ENCODE peak calls at places on chromosome 2, in nine cellular contexts. One of them, this sample, is unnamed.

GRCh38 chr2:198309673-198310280 is 505.4 kb downstream of the PLCL1 start:
- DNase-seq in mammary epithelial cell: peak
- DNase-seq in WERI-Rb-1: peak
- DNase-seq in suprapubic skin: no peak
- DNase-seq in SK-N-SH: peak
- DNase-seq in prostate gland: no peak
- DNase-seq in breast epithelium: peak
- DNase-seq in psoas muscle: no peak
- DNase-seq in heart right ventricle: peak
- DNase-seq in this sample: no peak

GRCh38 chr2:100257939-100258338 is 64.4 kb downstream of the LONRF2 start:
- DNase-seq in mammary epithelial cell: peak
- DNase-seq in WERI-Rb-1: no peak
- DNase-seq in suprapubic skin: no peak
- DNase-seq in SK-N-SH: no peak
- DNase-seq in prostate gland: no peak
- DNase-seq in breast epithelium: no peak
- DNase-seq in psoas muscle: no peak
- DNase-seq in heart right ventricle: no peak
- DNase-seq in this sample: no peak

GRCh38 chr2:144170172-144170571 is 349.7 kb downstream of the ZEB2 start:
- DNase-seq in mammary epithelial cell: no peak
- DNase-seq in WERI-Rb-1: no peak
- DNase-seq in suprapubic skin: no peak
- DNase-seq in SK-N-SH: no peak
- DNase-seq in prostate gland: no peak
- DNase-seq in breast epithelium: no peak
- DNase-seq in psoas muscle: no peak
- DNase-seq in heart right ventricle: no peak
- DNase-seq in this sample: no peak

GRCh38 chr2:54725343-54726099 is 2.1 kb downstream of the EML6 start:
- DNase-seq in mammary epithelial cell: no peak
- DNase-seq in WERI-Rb-1: no peak
- DNase-seq in suprapubic skin: no peak
- DNase-seq in SK-N-SH: peak
- DNase-seq in prostate gland: no peak
- DNase-seq in breast epithelium: no peak
- DNase-seq in psoas muscle: no peak
- DNase-seq in heart right ventricle: no peak
- DNase-seq in this sample: no peak

GRCh38 chr2:135121016-135121657 is 69.0 kb downstream of the RAB3GAP1 start:
- DNase-seq in mammary epithelial cell: no peak
- DNase-seq in WERI-Rb-1: no peak
- DNase-seq in suprapubic skin: no peak
- DNase-seq in SK-N-SH: no peak
- DNase-seq in prostate gland: no peak
- DNase-seq in breast epithelium: no peak
- DNase-seq in psoas muscle: no peak
- DNase-seq in heart right ventricle: no peak
- DNase-seq in this sample: no peak

GRCh38 chr2:216651370-216651881 is 18.2 kb downstream of the IGFBP2 start:
- DNase-seq in mammary epithelial cell: peak
- DNase-seq in WERI-Rb-1: no peak
- DNase-seq in suprapubic skin: no peak
- DNase-seq in SK-N-SH: no peak
- DNase-seq in prostate gland: no peak
- DNase-seq in breast epithelium: no peak
- DNase-seq in psoas muscle: no peak
- DNase-seq in heart right ventricle: no peak
- DNase-seq in this sample: no peak

GRCh38 chr2:160465406-160465805 is 28.2 kb downstream of the RBMS1 start:
- DNase-seq in mammary epithelial cell: no peak
- DNase-seq in WERI-Rb-1: no peak
- DNase-seq in suprapubic skin: no peak
- DNase-seq in SK-N-SH: no peak
- DNase-seq in prostate gland: no peak
- DNase-seq in breast epithelium: no peak
- DNase-seq in psoas muscle: no peak
- DNase-seq in heart right ventricle: no peak
- DNase-seq in this sample: no peak

GRCh38 chr2:217953531-217953932 is 49.3 kb downstream of the TNS1 start:
- DNase-seq in mammary epithelial cell: no peak
- DNase-seq in WERI-Rb-1: peak
- DNase-seq in suprapubic skin: peak
- DNase-seq in SK-N-SH: no peak
- DNase-seq in prostate gland: no peak
- DNase-seq in breast epithelium: peak
- DNase-seq in psoas muscle: no peak
- DNase-seq in heart right ventricle: no peak
- DNase-seq in this sample: peak

GRCh38 chr2:74199275-74199701 is 873 bp downstream of the MTHFD2 start:
- DNase-seq in mammary epithelial cell: no peak
- DNase-seq in WERI-Rb-1: no peak
- DNase-seq in suprapubic skin: no peak
- DNase-seq in SK-N-SH: no peak
- DNase-seq in prostate gland: no peak
- DNase-seq in breast epithelium: peak
- DNase-seq in psoas muscle: no peak
- DNase-seq in heart right ventricle: no peak
- DNase-seq in this sample: no peak

GRCh38 chr2:218329027-218329825 is 27.4 kb upstream of the CATIP start:
- DNase-seq in mammary epithelial cell: no peak
- DNase-seq in WERI-Rb-1: peak
- DNase-seq in suprapubic skin: no peak
- DNase-seq in SK-N-SH: no peak
- DNase-seq in prostate gland: no peak
- DNase-seq in breast epithelium: no peak
- DNase-seq in psoas muscle: no peak
- DNase-seq in heart right ventricle: no peak
- DNase-seq in this sample: no peak

GRCh38 chr2:27664622-27665363 is 1.1 kb downstream of the SLC4A1AP start:
- DNase-seq in mammary epithelial cell: no peak
- DNase-seq in WERI-Rb-1: no peak
- DNase-seq in suprapubic skin: no peak
- DNase-seq in SK-N-SH: no peak
- DNase-seq in prostate gland: no peak
- DNase-seq in breast epithelium: no peak
- DNase-seq in psoas muscle: no peak
- DNase-seq in heart right ventricle: no peak
- DNase-seq in this sample: no peak

GRCh38 chr2:27663463-27664244 is at the start of the genes SLC4A1AP and SUPT7L:
- DNase-seq in mammary epithelial cell: peak
- DNase-seq in WERI-Rb-1: peak
- DNase-seq in suprapubic skin: peak
- DNase-seq in SK-N-SH: peak
- DNase-seq in prostate gland: peak
- DNase-seq in breast epithelium: peak
- DNase-seq in psoas muscle: peak
- DNase-seq in heart right ventricle: peak
- DNase-seq in this sample: peak

GRCh38 chr2:27663160-27663462 is 303 bp downstream of the SUPT7L start:
- DNase-seq in mammary epithelial cell: no peak
- DNase-seq in WERI-Rb-1: no peak
- DNase-seq in suprapubic skin: no peak
- DNase-seq in SK-N-SH: no peak
- DNase-seq in prostate gland: no peak
- DNase-seq in breast epithelium: no peak
- DNase-seq in psoas muscle: no peak
- DNase-seq in heart right ventricle: no peak
- DNase-seq in this sample: no peak

GRCh38 chr2:27661371-27661770 is 2.0 kb downstream of the SUPT7L start:
- DNase-seq in mammary epithelial cell: no peak
- DNase-seq in WERI-Rb-1: no peak
- DNase-seq in suprapubic skin: no peak
- DNase-seq in SK-N-SH: no peak
- DNase-seq in prostate gland: no peak
- DNase-seq in breast epithelium: no peak
- DNase-seq in psoas muscle: no peak
- DNase-seq in heart right ventricle: no peak
- DNase-seq in this sample: no peak

GRCh38 chr2:27664245-27664574 is 521 bp downstream of the SLC4A1AP start:
- DNase-seq in mammary epithelial cell: no peak
- DNase-seq in WERI-Rb-1: no peak
- DNase-seq in suprapubic skin: no peak
- DNase-seq in SK-N-SH: no peak
- DNase-seq in prostate gland: no peak
- DNase-seq in breast epithelium: no peak
- DNase-seq in psoas muscle: no peak
- DNase-seq in heart right ventricle: no peak
- DNase-seq in this sample: no peak
- H3K27ac ChIP-seq in mammary epithelial cell: peak
- H3K27ac ChIP-seq in WERI-Rb-1: peak
- H3K27ac ChIP-seq in suprapubic skin: peak
- H3K27ac ChIP-seq in SK-N-SH: peak
- H3K27ac ChIP-seq in prostate gland: peak
- H3K27ac ChIP-seq in breast epithelium: peak
- H3K27ac ChIP-seq in psoas muscle: peak
- H3K27ac ChIP-seq in heart right ventricle: peak
- H3K27ac ChIP-seq in this sample: peak

GRCh38 chr2:191867507-191867847 is 20.6 kb upstream of the CAVIN2 start:
- DNase-seq in mammary epithelial cell: no peak
- DNase-seq in WERI-Rb-1: no peak
- DNase-seq in suprapubic skin: no peak
- DNase-seq in SK-N-SH: no peak
- DNase-seq in prostate gland: no peak
- DNase-seq in breast epithelium: peak
- DNase-seq in psoas muscle: no peak
- DNase-seq in heart right ventricle: no peak
- DNase-seq in this sample: no peak

GRCh38 chr2:191866675-191867506 is 20.0 kb upstream of the CAVIN2 start:
- DNase-seq in mammary epithelial cell: peak
- DNase-seq in WERI-Rb-1: no peak
- DNase-seq in suprapubic skin: no peak
- DNase-seq in SK-N-SH: no peak
- DNase-seq in prostate gland: peak
- DNase-seq in breast epithelium: no peak
- DNase-seq in psoas muscle: no peak
- DNase-seq in heart right ventricle: peak
- DNase-seq in this sample: no peak

GRCh38 chr2:191870744-191871143 is 23.9 kb upstream of the CAVIN2 start:
- DNase-seq in mammary epithelial cell: no peak
- DNase-seq in WERI-Rb-1: peak
- DNase-seq in suprapubic skin: no peak
- DNase-seq in SK-N-SH: no peak
- DNase-seq in prostate gland: no peak
- DNase-seq in breast epithelium: no peak
- DNase-seq in psoas muscle: no peak
- DNase-seq in heart right ventricle: no peak
- DNase-seq in this sample: no peak

GRCh38 chr2:191869781-191870180 is 22.9 kb upstream of the CAVIN2 start:
- DNase-seq in mammary epithelial cell: no peak
- DNase-seq in WERI-Rb-1: no peak
- DNase-seq in suprapubic skin: no peak
- DNase-seq in SK-N-SH: no peak
- DNase-seq in prostate gland: no peak
- DNase-seq in breast epithelium: no peak
- DNase-seq in psoas muscle: no peak
- DNase-seq in heart right ventricle: no peak
- DNase-seq in this sample: no peak

DNA sequence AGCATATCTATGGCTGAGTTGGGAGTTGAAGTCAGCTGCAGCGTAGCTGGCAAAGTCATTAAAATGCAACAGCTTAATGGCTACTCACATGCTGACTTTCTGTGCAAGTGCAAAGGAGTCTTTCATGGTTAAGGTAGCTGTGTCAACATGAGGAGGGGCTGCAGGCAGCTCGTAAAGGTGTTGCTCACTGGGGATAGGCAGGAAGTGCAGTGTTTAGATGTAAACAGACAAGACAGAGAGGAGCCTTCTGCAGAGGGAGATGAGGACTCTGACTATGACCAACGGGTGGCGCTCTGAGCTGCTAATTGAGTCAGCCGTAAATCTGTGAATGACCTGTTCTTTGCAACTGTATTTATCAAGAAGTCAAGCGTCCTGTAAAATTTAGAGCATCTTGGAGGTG is 22.3 kb upstream of the CAVIN2 start:
- DNase-seq in mammary epithelial cell: no peak
- DNase-seq in WERI-Rb-1: peak
- DNase-seq in suprapubic skin: no peak
- DNase-seq in SK-N-SH: no peak
- DNase-seq in prostate gland: no peak
- DNase-seq in breast epithelium: no peak
- DNase-seq in psoas muscle: no peak
- DNase-seq in heart right ventricle: no peak
- DNase-seq in this sample: no peak
- TF ChIP-seq CTCF in mammary epithelial cell: peak
- TF ChIP-seq CTCF in WERI-Rb-1: peak
- TF ChIP-seq CTCF in suprapubic skin: no peak
- TF ChIP-seq CTCF in SK-N-SH: peak
- TF ChIP-seq CTCF in prostate gland: no peak
- TF ChIP-seq CTCF in breast epithelium: no peak
- TF ChIP-seq CTCF in psoas muscle: no peak
- TF ChIP-seq CTCF in heart right ventricle: peak
- TF ChIP-seq CTCF in this sample: no peak

GRCh38 chr2:7899923-7900322 is 781.9 kb upstream of the ID2 start:
- DNase-seq in mammary epithelial cell: no peak
- DNase-seq in WERI-Rb-1: no peak
- DNase-seq in suprapubic skin: no peak
- DNase-seq in SK-N-SH: no peak
- DNase-seq in prostate gland: no peak
- DNase-seq in breast epithelium: no peak
- DNase-seq in psoas muscle: no peak
- DNase-seq in heart right ventricle: no peak
- DNase-seq in this sample: no peak

GRCh38 chr2:7899241-7899640 is 782.6 kb upstream of the ID2 start:
- DNase-seq in mammary epithelial cell: no peak
- DNase-seq in WERI-Rb-1: no peak
- DNase-seq in suprapubic skin: no peak
- DNase-seq in SK-N-SH: peak
- DNase-seq in prostate gland: no peak
- DNase-seq in breast epithelium: no peak
- DNase-seq in psoas muscle: no peak
- DNase-seq in heart right ventricle: no peak
- DNase-seq in this sample: no peak

GRCh38 chr2:7902251-7902765 is 779.5 kb upstream of the ID2 start:
- DNase-seq in mammary epithelial cell: no peak
- DNase-seq in WERI-Rb-1: no peak
- DNase-seq in suprapubic skin: no peak
- DNase-seq in SK-N-SH: no peak
- DNase-seq in prostate gland: no peak
- DNase-seq in breast epithelium: no peak
- DNase-seq in psoas muscle: no peak
- DNase-seq in heart right ventricle: no peak
- DNase-seq in this sample: no peak

GRCh38 chr2:7904319-7904718 is 777.5 kb upstream of the ID2 start:
- DNase-seq in mammary epithelial cell: peak
- DNase-seq in WERI-Rb-1: no peak
- DNase-seq in suprapubic skin: no peak
- DNase-seq in SK-N-SH: no peak
- DNase-seq in prostate gland: no peak
- DNase-seq in breast epithelium: no peak
- DNase-seq in psoas muscle: no peak
- DNase-seq in heart right ventricle: no peak
- DNase-seq in this sample: no peak

GRCh38 chr2:7900593-7900992 is 781.3 kb upstream of the ID2 start:
- DNase-seq in mammary epithelial cell: peak
- DNase-seq in WERI-Rb-1: no peak
- DNase-seq in suprapubic skin: no peak
- DNase-seq in SK-N-SH: no peak
- DNase-seq in prostate gland: no peak
- DNase-seq in breast epithelium: no peak
- DNase-seq in psoas muscle: no peak
- DNase-seq in heart right ventricle: no peak
- DNase-seq in this sample: no peak
- H3K27ac ChIP-seq in mammary epithelial cell: no peak
- H3K27ac ChIP-seq in WERI-Rb-1: no peak
- H3K27ac ChIP-seq in suprapubic skin: no peak
- H3K27ac ChIP-seq in SK-N-SH: no peak
- H3K27ac ChIP-seq in prostate gland: no peak
- H3K27ac ChIP-seq in breast epithelium: no peak
- H3K27ac ChIP-seq in psoas muscle: no peak
- H3K27ac ChIP-seq in heart right ventricle: no peak
- H3K27ac ChIP-seq in this sample: no peak

GRCh38 chr2:57376985-57377384 is 669.6 kb upstream of the VRK2 start:
- DNase-seq in mammary epithelial cell: no peak
- DNase-seq in WERI-Rb-1: no peak
- DNase-seq in suprapubic skin: no peak
- DNase-seq in SK-N-SH: no peak
- DNase-seq in prostate gland: no peak
- DNase-seq in breast epithelium: no peak
- DNase-seq in psoas muscle: no peak
- DNase-seq in heart right ventricle: no peak
- DNase-seq in this sample: no peak
- TF ChIP-seq CTCF in mammary epithelial cell: peak
- TF ChIP-seq CTCF in WERI-Rb-1: peak
- TF ChIP-seq CTCF in suprapubic skin: no peak
- TF ChIP-seq CTCF in SK-N-SH: peak
- TF ChIP-seq CTCF in prostate gland: no peak
- TF ChIP-seq CTCF in breast epithelium: no peak
- TF ChIP-seq CTCF in psoas muscle: peak
- TF ChIP-seq CTCF in heart right ventricle: no peak
- TF ChIP-seq CTCF in this sample: no peak

This sample was measured in right lobe of liver.